ENCODE peak calls at places on chromosomes 3 and 15, in four cellular contexts. A is right atrium auricular region, K is heart left ventricle, P is brain microvascular endothelial cell. Z is an unnamed sample. For H3K36me3, the result is how much of the 10 kb centered on the place peaks cover.

GRCh38 chr3:60386311-60386710 is 864.9 kb downstream of the FHIT start:
- DNase-seq in K (no peak), A (no peak), P (no peak), Z (no peak)

GRCh38 chr3:119098620-119099222 is 47.2 kb upstream of the TEX55 start:
- DNase-seq in K (no peak), P (peak), A (no peak), Z (no peak)

GRCh38 chr3:183372911-183373310 is 55.5 kb downstream of the MCF2L2 start:
- DNase-seq in K (no peak), A (no peak), P (no peak), Z (no peak)

GRCh38 chr3:109944836-109945235 is 607.5 kb upstream of the DPPA4 start:
- DNase-seq in K (no peak), A (no peak), P (no peak), Z (no peak)

GRCh38 chr3:94303266-94303665 is 240.4 kb downstream of the NSUN3 start:
- DNase-seq in P (no peak), K (no peak), A (no peak), Z (no peak)

GRCh38 chr3:18732474-18732873 is 307.3 kb upstream of the SATB1 start:
- DNase-seq in A (no peak), P (no peak), K (no peak), Z (no peak)

GRCh38 chr3:63662500-63662899 is 10.0 kb downstream of the SNTN start:
- DNase-seq in P (no peak), K (no peak), A (no peak), Z (no peak)

GRCh38 chr15:81400640-81401236 is 26.7 kb upstream of the TMC3 start:
- DNase-seq in K (no peak), A (no peak), P (peak), Z (no peak)

GRCh38 chr15:78389356-78389755 is 48.7 kb upstream of the IREB2 start:
- DNase-seq in K (no peak), P (no peak), A (no peak), Z (no peak)

GRCh38 chr3:196792771-196793170 is 53.1 kb downstream of the PAK2 start:
- DNase-seq in K (no peak), A (no peak), P (no peak), Z (no peak)

GRCh38 chr3:196794467-196794866 is 54.8 kb downstream of the PAK2 start:
- DNase-seq in P (no peak), A (no peak), K (no peak), Z (no peak)

GRCh38 chr3:196790636-196791035 is 51.0 kb downstream of the PAK2 start:
- DNase-seq in A (no peak), K (no peak), P (no peak), Z (no peak)

GRCh38 chr3:196796317-196796716 is 56.7 kb downstream of the PAK2 start:
- DNase-seq in K (no peak), A (no peak), P (no peak), Z (no peak)

DNA sequence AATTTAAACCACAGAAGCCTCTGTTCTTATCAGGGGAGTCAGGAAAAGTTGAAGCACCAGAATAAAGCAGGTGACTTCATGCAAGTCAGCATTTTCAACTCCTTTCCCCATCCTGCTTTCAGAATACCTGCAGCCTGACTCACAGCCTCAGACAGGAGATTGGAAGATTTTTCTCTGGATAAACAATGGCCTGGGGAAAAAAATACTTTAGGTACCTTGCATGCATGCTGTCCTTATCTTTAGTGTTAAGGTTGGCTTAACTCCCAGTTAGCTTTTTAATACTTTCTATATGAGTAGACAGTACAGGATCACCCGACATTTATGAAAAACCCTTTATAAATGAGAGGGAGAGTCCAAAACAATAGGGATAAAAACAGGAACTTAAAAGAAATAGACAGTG is 53.6 kb downstream of the PAK2 start:
- DNase-seq in K (no peak), A (no peak), P (peak), Z (no peak)
- H3K36me3 ChIP-seq in K (under half), A (under half), P (under half), Z (under half)

GRCh38 chr3:30847589-30847988 is 46.9 kb downstream of the GADL1 start:
- DNase-seq in K (no peak), P (no peak), A (no peak), Z (no peak)

GRCh38 chr3:30852833-30853232 is 41.6 kb downstream of the GADL1 start:
- DNase-seq in P (no peak), K (no peak), A (no peak), Z (no peak)

GRCh38 chr3:30843950-30844349 is 50.5 kb downstream of the GADL1 start:
- DNase-seq in A (no peak), P (no peak), K (no peak), Z (no peak)

DNA sequence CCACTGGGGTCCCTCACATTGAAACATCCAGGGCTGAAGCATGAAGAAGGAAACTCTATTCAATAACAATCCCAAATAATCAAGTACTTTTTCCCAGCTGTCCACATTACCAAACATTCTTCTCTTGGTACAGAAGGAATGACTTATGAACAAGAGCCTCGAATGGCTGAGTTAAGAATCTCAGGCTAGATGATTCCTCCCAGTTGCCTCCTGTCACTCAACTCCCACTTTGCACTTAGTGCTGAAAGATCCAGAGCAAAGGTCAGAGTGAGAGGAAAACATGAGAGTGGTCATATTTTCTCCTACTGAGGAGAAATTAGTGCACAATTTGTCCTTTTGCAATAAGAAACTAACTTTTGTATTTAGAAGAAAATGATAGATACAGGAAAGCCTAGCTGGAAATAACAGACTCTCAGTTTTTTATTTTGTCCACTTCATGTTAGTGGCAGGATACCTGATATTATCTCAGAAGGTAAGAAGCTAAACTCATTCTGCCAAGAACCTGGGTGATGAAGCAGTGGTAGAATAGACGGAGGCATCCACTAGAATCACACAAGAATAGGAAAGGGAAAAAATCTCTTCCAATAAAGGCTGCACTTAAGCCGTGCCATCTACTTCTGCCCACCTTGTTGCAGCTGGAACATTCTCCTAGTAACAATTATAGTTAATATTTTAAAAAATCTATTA is 46.2 kb downstream of the GADL1 start:
- DNase-seq in P (no peak), A (no peak), K (no peak), Z (no peak)
- H3K27ac ChIP-seq in P (no peak), A (no peak), K (no peak), Z (no peak)

DNA sequence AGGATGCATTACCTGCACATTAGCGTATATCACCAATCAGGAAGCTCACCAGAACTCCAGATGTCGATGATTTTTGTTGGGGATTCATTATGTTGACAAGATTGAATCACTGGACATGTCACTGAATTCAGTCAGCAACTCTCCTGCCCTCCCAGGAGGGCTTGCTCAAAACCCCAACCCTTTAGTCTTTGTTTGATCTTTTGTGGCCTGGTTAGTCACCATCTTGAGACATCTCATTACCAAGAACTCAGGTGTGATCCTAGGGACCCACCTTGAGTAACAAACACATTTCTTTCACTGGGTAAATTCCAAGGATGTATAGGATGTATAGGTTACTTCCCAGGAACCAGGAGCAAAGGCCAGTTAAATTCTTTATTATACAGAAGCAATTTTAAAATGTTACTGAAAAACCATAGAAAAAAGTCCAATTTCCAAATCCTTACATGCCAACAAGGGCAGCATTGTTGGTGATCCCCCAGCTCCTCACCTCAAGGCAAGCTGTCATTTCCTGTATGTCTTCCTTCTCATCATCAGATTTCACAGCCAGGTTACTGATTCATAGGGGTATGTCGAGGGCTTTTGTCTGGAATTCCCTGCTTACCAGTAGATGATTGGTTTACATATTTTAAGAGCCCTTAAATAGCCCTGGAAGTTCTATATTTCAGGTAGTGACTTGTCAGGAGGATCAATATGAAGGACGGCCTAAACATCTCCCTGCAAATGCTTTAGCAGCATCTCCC is 11.7 kb downstream of the SNRPN start:
- DNase-seq in P (no peak), K (no peak), A (no peak), Z (no peak)
- H3K36me3 ChIP-seq in P (under half), K (half or more), A (half or more), Z (under half)

GRCh38 chr3:167067844-167068161 is 312.3 kb downstream of the ZBBX start:
- DNase-seq in P (no peak), A (no peak), K (no peak), Z (no peak)

GRCh38 chr3:167066977-167067843 is 312.9 kb downstream of the ZBBX start:
- DNase-seq in P (no peak), K (no peak), A (no peak), Z (no peak)
- H3K27ac ChIP-seq in P (no peak), K (no peak), A (no peak), Z (no peak)

DNA sequence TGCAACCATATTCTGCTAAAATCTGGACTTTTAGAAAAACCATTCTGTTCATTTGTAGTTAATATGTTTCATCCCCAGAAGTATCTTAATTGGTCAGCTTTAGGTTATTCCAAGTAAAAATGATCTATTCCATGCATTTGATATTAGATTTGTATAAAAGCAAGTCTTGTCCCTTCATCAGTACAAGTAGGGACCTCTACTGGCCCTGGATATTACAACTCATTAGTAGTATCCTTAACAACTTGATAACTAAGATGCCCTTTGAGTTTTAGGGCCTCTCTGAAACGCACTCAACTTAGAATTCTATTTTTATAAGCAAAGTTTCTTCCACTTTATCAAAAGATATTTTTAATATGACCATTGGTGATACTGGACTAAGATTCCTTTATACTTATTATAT is 25.3 kb upstream of the SELENOT start:
- DNase-seq in P (no peak), K (no peak), A (no peak), Z (no peak)
- H3K36me3 ChIP-seq in P (under half), K (half or more), A (half or more), Z (under half)

GRCh38 chr15:69393831-69394491 is 20.2 kb upstream of the KIF23 start:
- DNase-seq in K (peak), P (no peak), A (peak), Z (no peak)
- H3K27ac ChIP-seq in K (no peak), P (no peak), A (no peak), Z (peak)

DNA sequence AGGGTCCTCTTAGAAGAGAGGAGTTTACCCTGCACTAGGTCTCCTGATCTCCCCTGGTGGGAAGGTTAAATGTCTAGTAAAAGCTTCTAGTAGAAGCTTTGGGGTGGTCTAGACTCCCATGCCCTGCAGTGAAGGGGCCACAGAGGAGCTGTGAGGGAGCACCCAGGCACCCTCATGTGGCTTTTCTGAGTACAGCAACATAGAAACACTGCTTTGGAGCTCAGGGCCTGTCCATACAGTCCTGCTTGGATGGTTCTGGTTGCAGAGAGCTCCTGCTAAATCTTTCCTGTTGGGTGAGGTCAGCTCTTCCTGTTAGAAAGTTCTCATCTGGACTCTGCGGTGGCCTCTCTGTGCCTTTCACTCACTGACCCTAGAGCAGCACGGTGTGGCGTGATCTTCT is 47.8 kb downstream of the GPD1L start:
- DNase-seq in K (no peak), P (no peak), A (no peak), Z (no peak)
- H3K36me3 ChIP-seq in K (half or more), P (under half), A (half or more), Z (under half)

GRCh38 chr3:43411429-43411828 is 125.1 kb downstream of the SNRK start:
- DNase-seq in A (no peak), P (no peak), K (no peak), Z (no peak)

GRCh38 chr3:43415088-43415487 is 128.7 kb downstream of the SNRK start:
- DNase-seq in K (no peak), P (no peak), A (no peak), Z (no peak)

GRCh38 chr3:43410575-43410974 is 124.2 kb downstream of the SNRK start:
- DNase-seq in P (no peak), K (no peak), A (no peak), Z (no peak)

GRCh38 chr3:43417133-43417532 is 130.8 kb downstream of the SNRK start:
- DNase-seq in K (no peak), P (no peak), A (no peak), Z (no peak)

GRCh38 chr3:43413676-43414368 is 127.5 kb downstream of the SNRK start:
- DNase-seq in A (no peak), K (no peak), P (no peak), Z (no peak)
- H3K27ac ChIP-seq in A (no peak), K (no peak), P (no peak), Z (no peak)

Z was measured in ovary.